ENCODE peak calls at places on chromosomes 4 and X, in seven cellular contexts. One of them, this sample, is unnamed.

GRCh38 chr4:26544421-26544820 is 39.5 kb upstream of the TBC1D19 start:
- DNase-seq in body of pancreas: no peak
- DNase-seq in cardiac fibroblast: no peak
- DNase-seq in GM06990: no peak
- DNase-seq in colonic mucosa: no peak
- DNase-seq in Panc1: no peak
- DNase-seq in fibroblast of the aortic adventitia: no peak
- DNase-seq in this sample: no peak

GRCh38 chr4:137420901-137421384 is 111.4 kb downstream of the PCDH18 start:
- DNase-seq in body of pancreas: no peak
- DNase-seq in cardiac fibroblast: no peak
- DNase-seq in GM06990: no peak
- DNase-seq in colonic mucosa: no peak
- DNase-seq in Panc1: no peak
- DNase-seq in fibroblast of the aortic adventitia: no peak
- DNase-seq in this sample: no peak

GRCh38 chr4:14000091-14000814 is 372.7 kb upstream of the BOD1L1 start:
- DNase-seq in body of pancreas: no peak
- DNase-seq in cardiac fibroblast: no peak
- DNase-seq in GM06990: no peak
- DNase-seq in colonic mucosa: no peak
- DNase-seq in Panc1: no peak
- DNase-seq in fibroblast of the aortic adventitia: no peak
- DNase-seq in this sample: no peak

GRCh38 chr4:113878718-113879117 is 100.7 kb downstream of the ARSJ start:
- DNase-seq in body of pancreas: no peak
- DNase-seq in cardiac fibroblast: peak; percentile 38
- DNase-seq in GM06990: no peak
- DNase-seq in colonic mucosa: no peak
- DNase-seq in Panc1: peak; percentile 48
- DNase-seq in fibroblast of the aortic adventitia: no peak
- DNase-seq in this sample: peak; percentile 25

GRCh38 chr4:176193898-176194297 is 1.5 kb downstream of the SPATA4 start:
- DNase-seq in body of pancreas: no peak
- DNase-seq in cardiac fibroblast: peak; percentile 92
- DNase-seq in GM06990: no peak
- DNase-seq in colonic mucosa: no peak
- DNase-seq in Panc1: peak; percentile 69
- DNase-seq in fibroblast of the aortic adventitia: peak; percentile 57
- DNase-seq in this sample: peak; percentile 93

GRCh38 chr4:52202931-52203330 is 151.8 kb downstream of the SPATA18 start:
- DNase-seq in body of pancreas: no peak
- DNase-seq in cardiac fibroblast: no peak
- DNase-seq in GM06990: no peak
- DNase-seq in colonic mucosa: no peak
- DNase-seq in Panc1: no peak
- DNase-seq in fibroblast of the aortic adventitia: no peak
- DNase-seq in this sample: no peak

GRCh38 chr4:165518024-165518616 is 139.3 kb downstream of the CPE start:
- DNase-seq in body of pancreas: no peak
- DNase-seq in cardiac fibroblast: no peak
- DNase-seq in GM06990: no peak
- DNase-seq in colonic mucosa: no peak
- DNase-seq in Panc1: no peak
- DNase-seq in fibroblast of the aortic adventitia: no peak
- DNase-seq in this sample: no peak

GRCh38 chr4:57110635-57111546 is 706 bp upstream of the IGFBP7 start:
- DNase-seq in body of pancreas: peak; percentile 28
- DNase-seq in cardiac fibroblast: peak; percentile 75
- DNase-seq in GM06990: peak; percentile 12
- DNase-seq in colonic mucosa: peak; percentile 29
- DNase-seq in Panc1: no peak
- DNase-seq in fibroblast of the aortic adventitia: peak; percentile 79
- DNase-seq in this sample: peak; percentile 57

GRCh38 chr4:154807042-154807630 is 26.1 kb downstream of the RBM46 start:
- DNase-seq in body of pancreas: no peak
- DNase-seq in cardiac fibroblast: peak; percentile 74
- DNase-seq in GM06990: peak; percentile 24
- DNase-seq in colonic mucosa: no peak
- DNase-seq in Panc1: peak; percentile 13
- DNase-seq in fibroblast of the aortic adventitia: peak; percentile 78
- DNase-seq in this sample: peak; percentile 67

GRCh38 chrX:41333744-41333993 is 293 bp upstream of the DDX3X start:
- DNase-seq in body of pancreas: no peak
- DNase-seq in cardiac fibroblast: peak; percentile 90
- DNase-seq in GM06990: no peak
- DNase-seq in colonic mucosa: no peak
- DNase-seq in Panc1: peak; percentile 64
- DNase-seq in fibroblast of the aortic adventitia: peak; percentile 96
- DNase-seq in this sample: peak; percentile 92

GRCh38 chrX:27890611-27891010 is 82.8 kb downstream of the MAGEB10 start:
- DNase-seq in body of pancreas: no peak
- DNase-seq in cardiac fibroblast: peak; percentile 71
- DNase-seq in GM06990: no peak
- DNase-seq in colonic mucosa: no peak
- DNase-seq in Panc1: no peak
- DNase-seq in fibroblast of the aortic adventitia: peak; percentile 69
- DNase-seq in this sample: peak; percentile 49

GRCh38 chr4:71396382-71396781 is 57.6 kb downstream of the SLC4A4 start:
- DNase-seq in body of pancreas: no peak
- DNase-seq in cardiac fibroblast: peak; percentile 8
- DNase-seq in GM06990: no peak
- DNase-seq in colonic mucosa: no peak
- DNase-seq in Panc1: no peak
- DNase-seq in fibroblast of the aortic adventitia: peak; percentile 45
- DNase-seq in this sample: peak; percentile 21

GRCh38 chr4:101667348-101667747 is 123.2 kb upstream of the BANK1 start:
- DNase-seq in body of pancreas: no peak
- DNase-seq in cardiac fibroblast: peak; percentile 22
- DNase-seq in GM06990: no peak
- DNase-seq in colonic mucosa: no peak
- DNase-seq in Panc1: no peak
- DNase-seq in fibroblast of the aortic adventitia: peak; percentile 20
- DNase-seq in this sample: peak; percentile 76

GRCh38 chrX:12548746-12549145 is 242.5 kb upstream of the PRPS2 start:
- DNase-seq in body of pancreas: peak; percentile 7
- DNase-seq in cardiac fibroblast: peak; percentile 52
- DNase-seq in GM06990: no peak
- DNase-seq in colonic mucosa: no peak
- DNase-seq in Panc1: no peak
- DNase-seq in fibroblast of the aortic adventitia: peak; percentile 28
- DNase-seq in this sample: peak; percentile 25

GRCh38 chr4:109972786-109973528 is 60.3 kb downstream of the EGF start:
- DNase-seq in body of pancreas: no peak
- DNase-seq in cardiac fibroblast: no peak
- DNase-seq in GM06990: no peak
- DNase-seq in colonic mucosa: peak; percentile 41
- DNase-seq in Panc1: no peak
- DNase-seq in fibroblast of the aortic adventitia: no peak
- DNase-seq in this sample: no peak

GRCh38 chr4:117740736-117741135 is 293.6 kb upstream of the NDST3 start:
- DNase-seq in body of pancreas: no peak
- DNase-seq in cardiac fibroblast: no peak
- DNase-seq in GM06990: no peak
- DNase-seq in colonic mucosa: no peak
- DNase-seq in Panc1: no peak
- DNase-seq in fibroblast of the aortic adventitia: no peak
- DNase-seq in this sample: no peak

GRCh38 chr4:129095811-129096454 is at the start of gene C4orf33:
- DNase-seq in body of pancreas: peak; percentile 83
- DNase-seq in cardiac fibroblast: peak; percentile 81
- DNase-seq in GM06990: peak; percentile 43
- DNase-seq in colonic mucosa: peak; percentile 84
- DNase-seq in Panc1: peak; percentile 67
- DNase-seq in fibroblast of the aortic adventitia: peak; percentile 74
- DNase-seq in this sample: peak; percentile 70

GRCh38 chrX:49704692-49705404 is 9.1 kb upstream of the PAGE1 start:
- DNase-seq in body of pancreas: no peak
- DNase-seq in cardiac fibroblast: no peak
- DNase-seq in GM06990: no peak
- DNase-seq in colonic mucosa: no peak
- DNase-seq in Panc1: no peak
- DNase-seq in fibroblast of the aortic adventitia: no peak
- DNase-seq in this sample: no peak

GRCh38 chr4:22187203-22187835 is 238.7 kb upstream of the KCNIP4 start:
- DNase-seq in body of pancreas: no peak
- DNase-seq in cardiac fibroblast: no peak
- DNase-seq in GM06990: no peak
- DNase-seq in colonic mucosa: no peak
- DNase-seq in Panc1: no peak
- DNase-seq in fibroblast of the aortic adventitia: no peak
- DNase-seq in this sample: peak; percentile 38

GRCh38 chr4:153153339-153153851 is 50.8 kb upstream of the TRIM2 start:
- DNase-seq in body of pancreas: peak; percentile 57
- DNase-seq in cardiac fibroblast: peak; percentile 33
- DNase-seq in GM06990: peak; percentile 71
- DNase-seq in colonic mucosa: peak; percentile 74
- DNase-seq in Panc1: no peak
- DNase-seq in fibroblast of the aortic adventitia: peak; percentile 28
- DNase-seq in this sample: no peak

GRCh38 chrX:3442685-3443084 is 96.2 kb upstream of the MXRA5 start:
- DNase-seq in body of pancreas: no peak
- DNase-seq in cardiac fibroblast: no peak
- DNase-seq in GM06990: no peak
- DNase-seq in colonic mucosa: no peak
- DNase-seq in Panc1: no peak
- DNase-seq in fibroblast of the aortic adventitia: no peak
- DNase-seq in this sample: no peak

GRCh38 chr4:145815027-145815612 is 123.5 kb downstream of the ZNF827 start:
- DNase-seq in body of pancreas: no peak
- DNase-seq in cardiac fibroblast: no peak
- DNase-seq in GM06990: no peak
- DNase-seq in colonic mucosa: no peak
- DNase-seq in Panc1: no peak
- DNase-seq in fibroblast of the aortic adventitia: no peak
- DNase-seq in this sample: no peak

GRCh38 chr4:124202106-124202505 is 510.4 kb downstream of the ANKRD50 start:
- DNase-seq in body of pancreas: peak; percentile 26
- DNase-seq in cardiac fibroblast: peak; percentile 59
- DNase-seq in GM06990: no peak
- DNase-seq in colonic mucosa: no peak
- DNase-seq in Panc1: no peak
- DNase-seq in fibroblast of the aortic adventitia: peak; percentile 82
- DNase-seq in this sample: peak; percentile 70

GRCh38 chrX:71563921-71564320 is 14.3 kb upstream of the GCNA start:
- DNase-seq in body of pancreas: no peak
- DNase-seq in cardiac fibroblast: no peak
- DNase-seq in GM06990: no peak
- DNase-seq in colonic mucosa: no peak
- DNase-seq in Panc1: no peak
- DNase-seq in fibroblast of the aortic adventitia: no peak
- DNase-seq in this sample: no peak
- TF ChIP-seq CTCF in body of pancreas: no peak
- TF ChIP-seq CTCF in cardiac fibroblast: no peak
- TF ChIP-seq CTCF in GM06990: no peak
- TF ChIP-seq CTCF in colonic mucosa: no peak
- TF ChIP-seq CTCF in Panc1: no peak
- TF ChIP-seq CTCF in fibroblast of the aortic adventitia: no peak
- TF ChIP-seq CTCF in this sample: no peak

DNA sequence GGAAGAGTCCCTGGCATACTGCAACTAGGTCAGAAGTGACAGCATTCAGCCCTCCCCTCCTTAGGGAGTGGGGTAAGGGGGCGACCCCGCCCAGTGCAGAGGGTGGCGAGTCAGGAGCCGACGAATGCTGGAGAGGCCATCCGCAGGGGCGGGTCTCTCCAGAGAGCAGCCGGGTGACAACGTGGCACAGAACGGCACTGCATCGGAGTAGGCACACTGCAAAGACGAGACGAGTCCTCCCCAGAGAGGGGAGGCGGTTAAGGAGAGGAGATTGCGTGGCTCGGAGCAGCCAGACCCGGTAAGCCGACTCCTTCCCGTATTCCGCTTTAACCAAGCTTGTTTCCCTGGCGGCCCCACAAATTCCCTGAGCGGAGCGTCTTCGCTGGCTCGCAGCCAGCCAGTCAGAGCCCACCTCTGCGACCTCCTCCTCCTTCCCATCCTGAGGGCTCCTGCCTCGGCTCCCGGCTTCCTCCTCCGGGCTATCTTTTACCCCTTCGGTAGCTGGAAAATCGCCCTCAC is 54.9 kb downstream of the LINC00632 start:
- DNase-seq in body of pancreas: peak; percentile 46
- DNase-seq in cardiac fibroblast: peak; percentile 61
- DNase-seq in GM06990: no peak
- DNase-seq in colonic mucosa: no peak
- DNase-seq in Panc1: no peak
- DNase-seq in fibroblast of the aortic adventitia: peak; percentile 51
- DNase-seq in this sample: peak; percentile 66
- H3K4me3 ChIP-seq in body of pancreas: peak overlapping the region; percentile 10
- H3K4me3 ChIP-seq in cardiac fibroblast: peak overlapping the region; percentile 64
- H3K4me3 ChIP-seq in GM06990: no peak overlapping the region
- H3K4me3 ChIP-seq in colonic mucosa: peak overlapping the region; percentile 8
- H3K4me3 ChIP-seq in Panc1: no peak overlapping the region
- H3K4me3 ChIP-seq in fibroblast of the aortic adventitia: peak overlapping the region; percentile 70
- H3K4me3 ChIP-seq in this sample: peak overlapping the region; percentile 73

GRCh38 chrX:155819966-155820491 is 61.1 kb upstream of the VAMP7 start:
- DNase-seq in body of pancreas: peak; percentile 71
- DNase-seq in cardiac fibroblast: peak; percentile 88
- DNase-seq in GM06990: peak; percentile 1
- DNase-seq in colonic mucosa: peak; percentile 69
- DNase-seq in Panc1: peak; percentile 66
- DNase-seq in fibroblast of the aortic adventitia: peak; percentile 89
- DNase-seq in this sample: peak; percentile 83
- TF ChIP-seq CTCF in body of pancreas: peak; percentile 66
- TF ChIP-seq CTCF in cardiac fibroblast: peak; percentile 58
- TF ChIP-seq CTCF in GM06990: peak; percentile 64
- TF ChIP-seq CTCF in colonic mucosa: peak; percentile 43
- TF ChIP-seq CTCF in Panc1: peak; percentile 78
- TF ChIP-seq CTCF in fibroblast of the aortic adventitia: peak; percentile 64
- TF ChIP-seq CTCF in this sample: peak; percentile 59

DNA sequence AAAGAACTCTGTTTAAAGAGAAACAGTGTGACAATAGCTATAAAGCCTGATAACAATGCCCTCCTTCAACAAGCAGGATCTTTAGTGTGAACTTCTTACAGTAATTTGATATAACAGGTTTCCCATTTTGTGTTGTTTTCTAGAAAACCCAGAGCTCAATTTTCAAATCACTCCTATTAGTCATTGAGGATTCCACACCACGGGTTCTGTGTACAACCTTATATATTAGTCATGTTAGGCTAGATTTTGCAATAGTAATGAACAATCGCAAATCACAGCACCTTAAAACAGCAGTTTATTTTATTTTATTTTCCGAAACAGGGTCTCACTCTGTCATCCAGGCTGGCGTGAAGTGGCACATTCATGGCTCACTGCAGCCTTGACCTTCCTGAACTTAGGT is 1020.9 kb upstream of the INTU start:
- DNase-seq in body of pancreas: no peak
- DNase-seq in cardiac fibroblast: peak; percentile 60
- DNase-seq in GM06990: no peak
- DNase-seq in colonic mucosa: no peak
- DNase-seq in Panc1: no peak
- DNase-seq in fibroblast of the aortic adventitia: no peak
- DNase-seq in this sample: peak; percentile 87
- H3K4me3 ChIP-seq in body of pancreas: no peak overlapping the region
- H3K4me3 ChIP-seq in cardiac fibroblast: no peak overlapping the region
- H3K4me3 ChIP-seq in GM06990: no peak overlapping the region
- H3K4me3 ChIP-seq in colonic mucosa: no peak overlapping the region
- H3K4me3 ChIP-seq in Panc1: no peak overlapping the region
- H3K4me3 ChIP-seq in fibroblast of the aortic adventitia: no peak overlapping the region
- H3K4me3 ChIP-seq in this sample: no peak overlapping the region

GRCh38 chrX:5876984-5877655 is 351.5 kb downstream of the NLGN4X start:
- DNase-seq in body of pancreas: peak; percentile 43
- DNase-seq in cardiac fibroblast: peak; percentile 0
- DNase-seq in GM06990: no peak
- DNase-seq in colonic mucosa: no peak
- DNase-seq in Panc1: no peak
- DNase-seq in fibroblast of the aortic adventitia: no peak
- DNase-seq in this sample: peak; percentile 4
- TF ChIP-seq CTCF in body of pancreas: peak; percentile 49
- TF ChIP-seq CTCF in cardiac fibroblast: no peak
- TF ChIP-seq CTCF in GM06990: peak; percentile 20
- TF ChIP-seq CTCF in colonic mucosa: no peak
- TF ChIP-seq CTCF in Panc1: peak; percentile 66
- TF ChIP-seq CTCF in fibroblast of the aortic adventitia: no peak
- TF ChIP-seq CTCF in this sample: peak; percentile 40